ENCODE peak calls at places on chromosomes 7 and 10, in ten cellular contexts. J, E, X, H, T, S, G, O, Z and V are unnamed samples.

GRCh38 chr7:132130497-132130896 is 445.8 kb downstream of the PLXNA4 start:
- DNase-seq in J (no peak), E (no peak), X (no peak), H (peak), T (no peak), S (no peak), G (no peak), O (no peak), Z (no peak), V (no peak)

GRCh38 chr10:49153971-49154370 is 20.1 kb upstream of the FAM170B start:
- DNase-seq in J (no peak), E (no peak), X (no peak), H (peak), T (no peak), S (no peak), G (no peak), O (no peak), Z (no peak), V (no peak)

GRCh38 chr10:90130321-90131086 is 429.1 kb downstream of the KIF20B start:
- DNase-seq in J (no peak), E (no peak), X (no peak), H (no peak), T (no peak), S (no peak), G (no peak), O (no peak), Z (no peak), V (no peak)

GRCh38 chr10:3292601-3293000 is 120.0 kb upstream of the PITRM1 start:
- DNase-seq in J (no peak), E (no peak), X (no peak), H (no peak), T (no peak), S (no peak), G (no peak), O (no peak), Z (no peak), V (peak)

GRCh38 chr10:58859541-58859940 is 316.9 kb upstream of the PHYHIPL start:
- DNase-seq in J (no peak), E (no peak), X (no peak), H (no peak), T (no peak), S (no peak), G (no peak), O (no peak), Z (no peak), V (no peak)

GRCh38 chr7:108083980-108084379 is 46.2 kb downstream of the LAMB4 start:
- DNase-seq in J (no peak), E (peak), X (no peak), H (no peak), T (no peak), S (no peak), G (no peak), O (no peak), Z (no peak), V (peak)

GRCh38 chr7:21146642-21147423 is 281.1 kb upstream of the SP4 start:
- DNase-seq in J (no peak), E (no peak), X (no peak), H (no peak), T (no peak), S (no peak), G (no peak), O (no peak), Z (no peak), V (no peak)

GRCh38 chr7:78490526-78490925 is 692.0 kb downstream of the PHTF2 start:
- DNase-seq in J (no peak), E (no peak), X (no peak), H (no peak), T (no peak), S (no peak), G (no peak), O (no peak), Z (no peak), V (no peak)

GRCh38 chr10:62374862-62375710 is 917 bp downstream of the ZNF365 start:
- DNase-seq in J (no peak), E (no peak), X (no peak), H (peak), T (no peak), S (no peak), G (peak), O (no peak), Z (no peak), V (no peak)

GRCh38 chr7:38281211-38281610 is 7.8 kb upstream of the TARP start:
- DNase-seq in J (no peak), E (no peak), X (no peak), H (no peak), T (no peak), S (no peak), G (no peak), O (no peak), Z (no peak), V (no peak)

GRCh38 chr7:12757443-12757842 is 70.0 kb downstream of the ARL4A start:
- DNase-seq in J (peak), E (peak), X (peak), H (peak), T (peak), S (peak), G (no peak), O (no peak), Z (no peak), V (peak)

GRCh38 chr7:100406767-100407166 is 21.7 kb downstream of the ZCWPW1 start:
- DNase-seq in J (peak), E (peak), X (no peak), H (peak), T (no peak), S (no peak), G (no peak), O (no peak), Z (no peak), V (peak)

GRCh38 chr10:122246830-122247520 is 24.1 kb upstream of the BTBD16 start:
- DNase-seq in J (no peak), E (no peak), X (no peak), H (no peak), T (no peak), S (no peak), G (no peak), O (no peak), Z (no peak), V (no peak)

GRCh38 chr7:127886248-127886647 is 145.0 kb downstream of the LRRC4 start:
- DNase-seq in J (no peak), E (peak), X (no peak), H (no peak), T (no peak), S (no peak), G (no peak), O (no peak), Z (no peak), V (peak)

GRCh38 chr7:36315309-36315948 is 74.2 kb upstream of the ANLN start:
- DNase-seq in J (no peak), E (no peak), X (no peak), H (no peak), T (no peak), S (no peak), G (no peak), O (no peak), Z (no peak), V (no peak)

GRCh38 chr10:32530231-32530630 is 84.3 kb downstream of the CCDC7 start:
- DNase-seq in J (no peak), E (no peak), X (no peak), H (no peak), T (no peak), S (no peak), G (no peak), O (no peak), Z (no peak), V (no peak)

GRCh38 chr7:37756797-37757551 is 73.4 kb downstream of the GPR141 start:
- DNase-seq in J (no peak), E (no peak), X (no peak), H (no peak), T (no peak), S (no peak), G (no peak), O (no peak), Z (no peak), V (no peak)

GRCh38 chr10:89332092-89332633 is 4.4 kb downstream of the IFIT3 start:
- DNase-seq in J (no peak), E (peak), X (peak), H (peak), T (no peak), S (no peak), G (no peak), O (no peak), Z (no peak), V (peak)

GRCh38 chr7:43749383-43749940 is 9.0 kb upstream of the BLVRA start:
- DNase-seq in J (no peak), E (no peak), X (no peak), H (no peak), T (no peak), S (no peak), G (no peak), O (no peak), Z (no peak), V (no peak)

GRCh38 chr7:19051767-19052375 is 65.6 kb downstream of the TWIST1 start:
- DNase-seq in J (no peak), E (peak), X (no peak), H (peak), T (no peak), S (no peak), G (peak), O (peak), Z (no peak), V (peak)

GRCh38 chr7:66696774-66697191 is 43.8 kb upstream of the RABGEF1 start:
- DNase-seq in J (no peak), E (peak), X (peak), H (peak), T (no peak), S (no peak), G (no peak), O (no peak), Z (no peak), V (peak)

GRCh38 chr7:47326220-47326619 is 255.7 kb downstream of the TNS3 start:
- DNase-seq in J (peak), E (peak), X (no peak), H (peak), T (peak), S (peak), G (no peak), O (no peak), Z (no peak), V (peak)

GRCh38 chr10:36173364-36173763 is 531.3 kb upstream of the FZD8 start:
- DNase-seq in J (no peak), E (peak), X (no peak), H (peak), T (no peak), S (no peak), G (no peak), O (no peak), Z (no peak), V (no peak)

GRCh38 chr10:44306147-44306710 is 78.7 kb downstream of the CXCL12 start:
- DNase-seq in J (peak), E (peak), X (no peak), H (no peak), T (peak), S (peak), G (no peak), O (no peak), Z (no peak), V (peak)

GRCh38 chr7:104978460-104978859 is 35.5 kb upstream of the KMT2E start:
- DNase-seq in J (no peak), E (peak), X (no peak), H (no peak), T (no peak), S (no peak), G (no peak), O (no peak), Z (no peak), V (peak)

GRCh38 chr10:102814873-102815661 is 22.1 kb downstream of the CYP17A1 start:
- DNase-seq in J (no peak), E (peak), X (no peak), H (no peak), T (no peak), S (no peak), G (no peak), O (no peak), Z (peak), V (peak)

GRCh38 chr7:54858008-54858692 is 99.1 kb upstream of the SEC61G start:
- DNase-seq in J (no peak), E (no peak), X (no peak), H (peak), T (no peak), S (no peak), G (no peak), O (no peak), Z (no peak), V (no peak)

GRCh38 chr7:39892361-39892760 is 57.7 kb upstream of the CDK13 start:
- DNase-seq in J (no peak), E (no peak), X (no peak), H (peak), T (no peak), S (no peak), G (peak), O (no peak), Z (no peak), V (no peak)

GRCh38 chr7:7996568-7996967 is 28.0 kb downstream of the GLCCI1 start:
- DNase-seq in J (no peak), E (no peak), X (peak), H (peak), T (no peak), S (no peak), G (peak), O (no peak), Z (no peak), V (no peak)

GRCh38 chr7:73622527-73622908 is 1.8 kb downstream of the MLXIPL start:
- DNase-seq in J (no peak), E (no peak), X (no peak), H (no peak), T (no peak), S (no peak), G (no peak), O (no peak), Z (no peak), V (no peak)

GRCh38 chr7:7921830-7922229 is 46.8 kb upstream of the GLCCI1 start:
- DNase-seq in J (no peak), E (no peak), X (no peak), H (no peak), T (no peak), S (no peak), G (no peak), O (no peak), Z (no peak), V (no peak)

GRCh38 chr7:29013062-29013461 is 54.9 kb upstream of the TRIL start:
- DNase-seq in J (no peak), E (no peak), X (no peak), H (no peak), T (no peak), S (no peak), G (no peak), O (no peak), Z (no peak), V (no peak)

GRCh38 chr7:11726251-11727155 is 105.5 kb downstream of the THSD7A start:
- DNase-seq in J (peak), E (peak), X (peak), H (peak), T (no peak), S (peak), G (no peak), O (no peak), Z (no peak), V (peak)

GRCh38 chr7:40470111-40470736 is 335.4 kb downstream of the SUGCT start:
- DNase-seq in J (peak), E (no peak), X (peak), H (no peak), T (no peak), S (no peak), G (no peak), O (no peak), Z (no peak), V (no peak)

DNA sequence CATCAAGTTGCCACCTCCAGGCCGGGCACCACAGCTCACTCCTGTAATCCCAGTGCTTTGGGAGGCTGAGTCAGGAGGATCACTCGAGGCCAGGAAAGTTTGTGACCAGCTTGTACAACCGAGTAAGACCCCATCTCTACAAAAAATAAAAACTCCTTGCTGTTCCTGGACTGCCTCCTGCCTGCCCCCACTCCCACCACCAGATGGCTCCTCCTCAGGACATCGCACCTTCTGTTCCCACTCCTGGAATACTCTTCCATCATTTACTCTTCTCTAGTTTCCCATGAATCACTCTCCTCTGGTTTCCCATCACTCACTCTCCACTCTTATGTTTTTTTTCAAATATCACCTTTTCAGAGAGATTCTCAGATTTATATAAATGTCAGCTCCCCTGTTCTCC is 540.7 kb downstream of the CALN1 start:
- DNase-seq in J (no peak), E (no peak), X (no peak), H (no peak), T (no peak), S (no peak), G (no peak), O (no peak), Z (no peak), V (no peak)
- TF ChIP-seq CTCF in J (no peak), E (no peak), X (peak), H (no peak), T (no peak), S (no peak), G (peak), O (peak), Z (no peak), V (no peak)

GRCh38 chr10:101237080-101237817 is 8.0 kb upstream of the LBX1 start:
- DNase-seq in J (no peak), E (no peak), X (no peak), H (no peak), T (no peak), S (no peak), G (no peak), O (no peak), Z (no peak), V (no peak)
- H3K4me3 ChIP-seq in J (no peak), E (no peak), X (no peak), H (no peak), T (no peak), S (no peak), G (no peak), O (no peak), Z (no peak), V (no peak)

DNA sequence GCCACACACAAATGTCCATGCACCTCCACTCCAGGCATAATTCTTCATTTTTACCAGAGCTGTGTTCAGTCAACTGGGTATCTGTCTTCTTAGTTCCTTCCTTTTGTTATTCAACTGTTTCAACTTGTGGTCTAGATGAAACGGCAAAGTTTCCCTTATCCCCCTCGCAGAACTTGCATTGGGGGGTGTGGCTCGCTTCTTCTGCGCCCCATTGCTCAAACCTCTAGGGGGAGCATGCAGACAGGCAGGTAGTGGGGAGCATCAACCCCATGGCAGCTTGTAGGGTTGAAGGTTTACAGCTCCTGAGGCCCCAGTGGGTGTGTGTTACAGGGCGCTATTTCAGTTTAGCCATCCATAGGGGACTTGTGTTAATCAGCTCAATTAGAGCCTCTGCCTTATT is 38.3 kb upstream of the COBL start:
- DNase-seq in J (no peak), E (no peak), X (no peak), H (no peak), T (no peak), S (no peak), G (no peak), O (no peak), Z (no peak), V (no peak)
- TF ChIP-seq CTCF in J (no peak), E (no peak), X (no peak), H (no peak), T (peak), S (no peak), G (no peak), O (peak), Z (no peak), V (no peak)

GRCh38 chr10:110571093-110571743 is 3.7 kb downstream of the SMC3 start:
- DNase-seq in J (no peak), E (no peak), X (no peak), H (no peak), T (no peak), S (no peak), G (no peak), O (no peak), Z (no peak), V (no peak)
- H3K4me3 ChIP-seq in J (no peak), E (no peak), X (no peak), H (no peak), T (no peak), S (no peak), G (no peak), O (no peak), Z (no peak), V (no peak)

GRCh38 chr10:116798859-116799258 is 50.4 kb upstream of the ENO4 start:
- DNase-seq in J (no peak), E (no peak), X (no peak), H (no peak), T (no peak), S (no peak), G (no peak), O (no peak), Z (no peak), V (no peak)
- TF ChIP-seq CTCF in J (no peak), E (no peak), X (no peak), H (no peak), T (no peak), S (no peak), G (no peak), O (no peak), Z (no peak), V (no peak)

GRCh38 chr7:123715198-123715597 is 33.6 kb downstream of the WASL start:
- DNase-seq in J (no peak), E (no peak), X (no peak), H (no peak), T (no peak), S (no peak), G (no peak), O (no peak), Z (no peak), V (no peak)

GRCh38 chr7:123717689-123718088 is 31.1 kb downstream of the WASL start:
- DNase-seq in J (no peak), E (no peak), X (no peak), H (no peak), T (no peak), S (no peak), G (no peak), O (no peak), Z (no peak), V (no peak)

GRCh38 chr7:123714296-123715080 is 34.3 kb downstream of the WASL start:
- DNase-seq in J (no peak), E (no peak), X (no peak), H (peak), T (no peak), S (peak), G (no peak), O (no peak), Z (no peak), V (peak)

GRCh38 chr7:123716877-123717276 is 31.9 kb downstream of the WASL start:
- DNase-seq in J (no peak), E (no peak), X (no peak), H (no peak), T (no peak), S (no peak), G (no peak), O (no peak), Z (no peak), V (no peak)

DNA sequence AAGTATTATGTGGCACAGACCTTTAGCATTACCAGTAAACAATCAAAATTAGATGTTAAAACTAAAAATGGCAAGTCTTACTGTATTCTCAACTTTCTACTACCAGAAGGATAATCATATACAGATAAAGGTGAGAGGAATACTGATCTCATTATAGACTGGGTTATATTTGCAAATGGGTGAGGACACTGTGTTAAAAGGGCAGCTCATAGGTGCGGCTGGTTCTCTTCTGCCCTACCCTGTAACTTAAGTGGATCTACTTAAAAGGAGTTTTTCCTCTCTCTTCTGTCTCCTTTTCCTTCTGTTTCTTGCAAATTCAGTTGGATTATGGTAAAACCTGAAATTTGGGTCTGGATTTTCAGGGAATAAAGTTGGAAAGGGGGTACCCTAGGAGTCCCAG is 33.0 kb downstream of the WASL start:
- DNase-seq in J (no peak), E (no peak), X (no peak), H (no peak), T (no peak), S (no peak), G (no peak), O (no peak), Z (no peak), V (no peak)
- H3K4me3 ChIP-seq in J (no peak), E (no peak), X (no peak), H (no peak), T (no peak), S (no peak), G (no peak), O (no peak), Z (no peak), V (no peak)

DNA sequence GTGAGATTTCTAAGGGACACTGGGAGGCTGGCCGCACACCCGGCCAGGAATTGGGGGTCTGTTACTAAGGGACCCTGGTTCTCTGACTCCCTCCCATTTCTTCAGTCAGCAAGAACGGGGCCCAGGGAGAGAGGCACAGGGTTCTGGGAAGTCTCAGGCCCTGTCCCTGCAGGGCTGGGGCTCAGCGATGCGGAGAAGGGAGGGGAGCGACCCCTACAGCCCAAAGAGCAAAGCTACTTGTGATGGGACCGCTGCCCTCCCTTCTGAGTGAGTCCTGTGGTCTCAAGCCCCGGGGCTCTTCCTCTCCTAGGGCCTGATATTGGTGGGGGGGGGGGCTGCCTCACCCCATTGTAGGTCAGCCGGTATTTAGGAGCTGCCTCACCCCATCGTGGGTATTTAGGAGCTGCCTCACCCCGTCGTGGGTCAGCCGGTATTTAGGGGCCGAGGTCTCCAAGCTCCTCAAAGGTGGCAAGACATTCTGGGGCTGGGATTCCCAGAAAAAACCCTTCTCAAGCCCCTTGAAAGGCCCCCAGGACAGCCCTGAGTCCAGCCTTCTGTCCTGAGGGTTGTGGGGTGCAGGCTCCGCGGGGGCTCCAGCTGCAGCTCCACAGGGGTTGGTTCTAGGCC is 16.9 kb upstream of the NKX6-2 start:
- DNase-seq in J (no peak), E (no peak), X (no peak), H (no peak), T (no peak), S (no peak), G (no peak), O (peak), Z (no peak), V (no peak)
- TF ChIP-seq CTCF in J (no peak), E (no peak), X (no peak), H (no peak), T (no peak), S (no peak), G (no peak), O (peak), Z (no peak), V (no peak)